ENCODE peak calls at places on chromosomes 7 and 10, in five cellular contexts. H is T-helper 1 cell; Y is effector CD4-positive, alpha-beta T cell; A is NCI-H748 treated with DMSO at 0.1 percent for 48 hours; E is activated T-helper 1 cell treated with anti-CD3 and anti-CD28 coated beads, Interleukin-2, amount 50 U/mL, for 16 hours. W is an unnamed sample.

GRCh38 chr7:65980478-65981250 is 1.3 kb downstream of the GUSB start:
- DNase-seq in H (peak), Y (peak), A (no peak), E (peak), W (no peak)

GRCh38 chr7:112869111-112869774 is 79.0 kb upstream of the TMEM168 start:
- DNase-seq in H (no peak), Y (peak), A (peak), E (no peak), W (no peak)

GRCh38 chr7:127895814-127896280 is 135.4 kb downstream of the LRRC4 start:
- DNase-seq in H (no peak), Y (no peak), A (no peak), E (no peak), W (no peak)

GRCh38 chr7:471866-472639 is 47.6 kb downstream of the PDGFA start:
- DNase-seq in H (no peak), Y (no peak), A (no peak), E (no peak), W (no peak)

GRCh38 chr10:120632047-120632446 is 175.0 kb downstream of the PLPP4 start:
- DNase-seq in H (no peak), Y (no peak), A (no peak), E (no peak), W (no peak)

GRCh38 chr7:116169060-116169459 is 41.3 kb upstream of the TES start:
- DNase-seq in H (no peak), Y (no peak), A (no peak), E (no peak), W (no peak)

GRCh38 chr10:106189254-106189653 is 975.3 kb downstream of the SORCS1 start:
- DNase-seq in H (no peak), Y (no peak), A (peak), E (no peak), W (no peak)

GRCh38 chr10:21317902-21318301 is 207.6 kb downstream of the SKIDA1 start:
- DNase-seq in H (no peak), Y (no peak), A (no peak), E (no peak), W (no peak)

GRCh38 chr7:25926009-25926408 is 226.0 kb upstream of the NFE2L3 start:
- DNase-seq in H (no peak), Y (no peak), A (no peak), E (no peak), W (no peak)

GRCh38 chr7:96045919-96046318 is 273.6 kb downstream of the DYNC1I1 start:
- DNase-seq in H (no peak), Y (no peak), A (peak), E (no peak), W (peak)

GRCh38 chr10:53952698-53953097 is 848.3 kb downstream of the PCDH15 start:
- DNase-seq in H (no peak), Y (no peak), A (no peak), E (no peak), W (no peak)

GRCh38 chr10:46282460-46283216 is 4.2 kb upstream of the ANTXRL start:
- DNase-seq in H (peak), Y (peak), A (peak), E (peak), W (peak)

GRCh38 chr10:36171546-36171945 is 529.5 kb upstream of the FZD8 start:
- DNase-seq in H (no peak), Y (no peak), A (no peak), E (no peak), W (no peak)

GRCh38 chr7:20508109-20508508 is 107.4 kb upstream of the ABCB5 start:
- DNase-seq in H (no peak), Y (no peak), A (no peak), E (no peak), W (no peak)

GRCh38 chr7:1845536-1846311 is 175.6 kb downstream of the ELFN1 start:
- DNase-seq in H (peak), Y (no peak), A (no peak), E (no peak), W (no peak)

GRCh38 chr10:19816420-19817250 is at the start of gene PLXDC2:
- DNase-seq in H (no peak), Y (no peak), A (no peak), E (no peak), W (no peak)

GRCh38 chr7:100682228-100682741 is 8.7 kb downstream of the GNB2 start:
- DNase-seq in H (no peak), Y (no peak), A (no peak), E (no peak), W (no peak)

GRCh38 chr7:116582164-116582732 is 57.4 kb downstream of the CAV1 start:
- DNase-seq in H (no peak), Y (no peak), A (no peak), E (no peak), W (no peak)

GRCh38 chr10:26430641-26431163 is 7.4 kb upstream of the APBB1IP start:
- DNase-seq in H (no peak), Y (no peak), A (no peak), E (no peak), W (no peak)

GRCh38 chr10:124242365-124242764 is 149.0 kb upstream of the CHST15 start:
- DNase-seq in H (no peak), Y (no peak), A (no peak), E (no peak), W (no peak)

GRCh38 chr7:23246540-23246939 is at the start of gene GPNMB:
- DNase-seq in H (no peak), Y (no peak), A (no peak), E (no peak), W (no peak)

GRCh38 chr10:23171232-23171876 is 20.8 kb upstream of the PTF1A start:
- DNase-seq in H (no peak), Y (no peak), A (no peak), E (no peak), W (no peak)

GRCh38 chr7:47582748-47583740 is 1.1 kb upstream of the TNS3 start:
- DNase-seq in H (no peak), Y (no peak), A (no peak), E (no peak), W (no peak)

GRCh38 chr7:69246758-69247157 is 351.5 kb upstream of the AUTS2 start:
- DNase-seq in H (no peak), Y (no peak), A (no peak), E (no peak), W (no peak)

GRCh38 chr7:143263266-143264195 is at the start of gene GSTK1:
- DNase-seq in H (peak), Y (peak), A (peak), E (peak), W (peak)

GRCh38 chr7:129530881-129531391 is 28.6 kb downstream of the SMKR1 start:
- DNase-seq in H (no peak), Y (no peak), A (no peak), E (no peak), W (no peak)

GRCh38 chr7:39709029-39709428 is 85.7 kb downstream of the RALA start:
- DNase-seq in H (no peak), Y (no peak), A (no peak), E (no peak), W (no peak)

GRCh38 chr10:117411440-117412428 is 36.5 kb upstream of the PDZD8 start:
- DNase-seq in H (no peak), Y (no peak), A (no peak), E (no peak), W (peak)

GRCh38 chr10:110360857-110361474 is 56.2 kb upstream of the SMNDC1 start:
- DNase-seq in H (no peak), Y (no peak), A (no peak), E (no peak), W (no peak)

GRCh38 chr7:1591396-1591795 is 21.6 kb upstream of the PSMG3 start:
- DNase-seq in H (no peak), Y (no peak), A (no peak), E (no peak), W (no peak)

GRCh38 chr7:116952640-116953371 is 495 bp upstream of the ST7 start:
- DNase-seq in H (no peak), Y (no peak), A (peak), E (no peak), W (no peak)

W was measured in DMS153.